ENCODE peak calls at places on chromosomes 11 and 22, in ten cellular contexts. U is colonic mucosa, B is cardiac muscle cell, O is ovary, Y is mucosa of descending colon, A is pancreas, F is neuronal stem cell, P is tibial artery, V is GM23248, R is heart left ventricle. Z is an unnamed sample.

GRCh38 chr11:112790286-112790685 is 170.9 kb upstream of the NCAM1 start:
- DNase-seq in Y (no peak), P (no peak), F (no peak), B (no peak), R (no peak), A (no peak), U (no peak), V (no peak), O (no peak), Z (no peak)

GRCh38 chr11:68036717-68037239 is 2.0 kb upstream of the TCIRG1 start:
- DNase-seq in R (peak; percentile 68), F (no peak), O (no peak), V (no peak), B (no peak), U (no peak), Y (peak; percentile 69), A (peak; percentile 56), P (peak; percentile 83), Z (peak; percentile 68)

GRCh38 chr11:124884869-124885479 is 12.7 kb downstream of the ROBO4 start:
- DNase-seq in R (no peak), P (peak; percentile 43), V (no peak), O (peak; percentile 18), A (no peak), B (no peak), U (no peak), F (no peak), Y (no peak), Z (no peak)

GRCh38 chr22:23063539-23064380 is 6.6 kb upstream of the GNAZ start:
- DNase-seq in B (no peak), R (no peak), V (no peak), U (peak; percentile 13), P (peak; percentile 61), A (peak; percentile 3), Y (no peak), O (peak; percentile 10), F (no peak), Z (peak; percentile 9)

GRCh38 chr22:24583221-24583971 is 9.5 kb downstream of the LRRC75B start:
- DNase-seq in Y (no peak), F (no peak), U (no peak), A (peak; percentile 66), R (no peak), B (peak; percentile 88), P (no peak), O (no peak), V (peak; percentile 28), Z (no peak)

GRCh38 chr22:39181778-39182177 is 29.3 kb upstream of the CBX7 start:
- DNase-seq in V (no peak), B (no peak), R (no peak), A (no peak), Y (no peak), F (no peak), P (no peak), U (no peak), O (no peak), Z (no peak)

GRCh38 chr11:104556606-104557301 is 341.5 kb downstream of the CASP12 start:
- DNase-seq in F (no peak), P (no peak), Y (no peak), U (no peak), R (no peak), B (no peak), A (no peak), O (no peak), V (no peak), Z (no peak)

GRCh38 chr22:20033045-20033706 is 12.3 kb downstream of the TANGO2 start:
- DNase-seq in A (peak; percentile 61), O (no peak), Y (no peak), P (peak; percentile 86), U (no peak), F (no peak), V (no peak), B (no peak), R (peak; percentile 72), Z (peak; percentile 68)

GRCh38 chr22:44661659-44662569 is 40.1 kb upstream of the PRR5 start:
- DNase-seq in Y (peak; percentile 20), O (no peak), F (no peak), B (no peak), P (no peak), U (no peak), V (no peak), R (no peak), A (no peak), Z (no peak)

GRCh38 chr11:22976146-22976545 is 115.9 kb upstream of the CCDC179 start:
- DNase-seq in V (peak; percentile 57), A (peak; percentile 82), B (no peak), Y (no peak), O (no peak), P (peak; percentile 86), F (no peak), R (no peak), U (no peak), Z (no peak)

GRCh38 chr22:36606114-36606513 is 77.1 kb upstream of the EIF3D start:
- DNase-seq in P (peak; percentile 54), Y (no peak), U (no peak), O (no peak), V (no peak), F (no peak), R (peak; percentile 24), B (no peak), A (peak; percentile 33), Z (peak; percentile 51)

GRCh38 chr11:73566977-73567755 is 30.7 kb downstream of the FAM168A start:
- DNase-seq in U (no peak), A (no peak), V (no peak), R (no peak), P (no peak), Y (no peak), B (no peak), O (no peak), F (no peak), Z (no peak)

GRCh38 chr11:104333977-104334376 is 170.0 kb upstream of the PDGFD start:
- DNase-seq in Y (no peak), P (no peak), B (no peak), A (no peak), O (no peak), R (no peak), U (no peak), V (peak; percentile 34), F (no peak), Z (no peak)

GRCh38 chr11:616320-617220 is 820 bp upstream of the IRF7 start:
- DNase-seq in P (peak; percentile 72), U (no peak), B (no peak), A (no peak), O (no peak), V (no peak), Y (peak; percentile 61), F (no peak), R (no peak), Z (no peak)
- H3K36me3 ChIP-seq in P (peaks cover 20% of the 10 kb centered on the region), U (peaks cover 11% of the 10 kb centered on the region), B (peaks cover 11% of the 10 kb centered on the region), A (no peaks in the 10 kb centered on the region), O (no peaks in the 10 kb centered on the region), V (no peaks in the 10 kb centered on the region), Y (peaks cover under 1% of the 10 kb centered on the region), F (peaks cover 13% of the 10 kb centered on the region), R (no peaks in the 10 kb centered on the region), Z (peaks cover 36% of the 10 kb centered on the region)

DNA sequence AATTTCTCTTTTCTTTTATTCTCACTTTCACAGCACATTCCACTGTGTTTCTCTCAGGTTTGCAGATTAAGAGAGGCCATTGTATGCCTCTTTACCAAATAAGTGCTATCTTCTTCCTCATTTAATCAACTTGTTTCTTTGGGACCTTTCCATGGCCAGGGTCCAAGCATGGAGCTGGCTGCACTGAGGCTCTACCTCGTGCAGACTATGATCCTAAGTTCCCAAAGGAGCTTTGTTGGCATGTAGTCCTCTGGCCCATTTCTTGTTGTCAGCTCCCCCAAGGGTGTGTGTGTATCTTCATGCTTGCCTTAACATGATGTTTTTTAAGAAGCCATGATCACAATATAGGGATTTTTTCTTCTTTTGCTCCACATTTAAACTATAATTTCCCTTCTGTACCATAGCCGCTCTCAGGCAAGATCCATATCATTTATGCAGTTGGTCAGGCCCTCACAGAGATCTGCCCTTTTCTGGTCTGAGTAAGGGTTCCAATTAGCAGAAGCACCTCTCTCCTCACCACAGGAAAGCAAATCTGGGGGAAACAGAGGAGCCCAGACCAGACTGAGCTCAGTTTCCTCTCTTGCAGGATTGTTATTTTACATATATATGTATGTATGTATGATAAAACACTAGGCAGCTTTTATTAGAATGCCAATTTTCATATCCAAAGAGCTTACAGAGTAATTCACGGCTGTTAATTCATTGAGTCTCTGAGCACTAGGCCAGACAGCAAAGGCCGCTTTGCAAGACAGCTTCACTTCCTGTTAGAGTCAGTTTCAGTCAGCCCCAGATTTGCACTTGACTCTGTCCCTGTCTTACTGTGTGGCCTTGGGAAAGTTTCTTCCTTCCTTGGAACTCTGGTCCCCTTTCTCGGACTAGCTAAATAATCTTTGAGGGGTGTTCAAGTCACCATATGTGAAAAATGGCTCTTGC is 34.3 kb downstream of the CYB5R2 start:
- DNase-seq in R (no peak), Y (no peak), P (no peak), B (no peak), U (no peak), F (no peak), A (no peak), V (no peak), O (no peak), Z (no peak)
- H3K36me3 ChIP-seq in R (no peaks in the 10 kb centered on the region), Y (no peaks in the 10 kb centered on the region), P (peaks cover 40% of the 10 kb centered on the region), B (no peaks in the 10 kb centered on the region), U (no peaks in the 10 kb centered on the region), F (no peaks in the 10 kb centered on the region), A (no peaks in the 10 kb centered on the region), V (no peaks in the 10 kb centered on the region), O (no peaks in the 10 kb centered on the region), Z (no peaks in the 10 kb centered on the region)

GRCh38 chr11:94473177-94473799 is 20.4 kb downstream of the MRE11 start:
- DNase-seq in V (peak; percentile 30), P (no peak), Y (no peak), F (no peak), A (no peak), B (no peak), O (no peak), R (no peak), U (no peak), Z (no peak)

DNA sequence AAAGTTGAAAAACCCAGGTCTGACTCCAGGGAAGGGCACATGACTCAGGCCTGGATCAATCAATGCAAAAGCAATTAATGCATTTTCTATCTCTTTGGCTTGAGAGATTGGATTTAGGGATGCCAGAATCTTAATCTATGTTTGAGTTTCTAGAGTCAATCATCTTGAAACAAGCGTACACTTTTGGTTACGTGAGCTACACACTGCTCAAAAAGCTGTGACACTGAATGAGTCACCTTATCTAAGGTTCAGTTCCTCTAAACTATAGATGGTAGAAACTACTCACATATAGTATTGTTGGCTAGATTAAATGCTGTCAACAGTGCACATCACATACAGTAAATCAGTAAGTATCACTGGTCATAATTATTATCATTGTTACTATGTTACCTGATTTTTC is 24.2 kb downstream of the MRE11 start:
- DNase-seq in B (no peak), R (no peak), U (no peak), P (no peak), O (no peak), A (no peak), Y (no peak), F (no peak), V (no peak), Z (no peak)
- H3K36me3 ChIP-seq in B (peaks cover 4% of the 10 kb centered on the region), R (no peaks in the 10 kb centered on the region), U (no peaks in the 10 kb centered on the region), P (peaks cover 18% of the 10 kb centered on the region), O (no peaks in the 10 kb centered on the region), A (no peaks in the 10 kb centered on the region), Y (no peaks in the 10 kb centered on the region), F (peaks cover 3% of the 10 kb centered on the region), V (peaks cover 3% of the 10 kb centered on the region), Z (peaks cover 10% of the 10 kb centered on the region)

DNA sequence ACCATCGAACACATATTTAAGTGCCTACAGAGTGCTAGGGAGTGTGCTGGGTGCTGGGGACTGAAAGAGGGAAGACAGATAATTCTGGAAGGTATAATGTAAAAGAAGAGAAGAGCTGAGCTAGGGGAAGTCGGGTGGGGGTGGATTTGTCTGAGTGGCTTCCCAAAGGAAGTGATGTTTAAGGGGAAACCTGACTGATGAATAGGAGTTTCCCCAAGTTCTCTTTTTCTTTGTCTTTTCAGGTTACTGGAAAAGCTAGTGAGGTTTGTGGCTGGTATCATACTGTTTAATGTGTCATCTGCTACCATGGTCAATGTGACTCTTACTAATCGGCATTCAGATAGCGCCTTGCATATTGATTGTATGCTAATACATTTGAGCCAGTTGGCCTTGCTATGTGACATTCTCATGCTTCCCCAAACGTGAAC is 151.6 kb upstream of the MTMR2 start:
- DNase-seq in V (peak; percentile 54), B (no peak), F (no peak), A (no peak), U (no peak), P (no peak), R (no peak), Y (no peak), O (no peak), Z (no peak)
- H3K36me3 ChIP-seq in V (peaks cover 17% of the 10 kb centered on the region), B (no peaks in the 10 kb centered on the region), F (no peaks in the 10 kb centered on the region), A (no peaks in the 10 kb centered on the region), U (no peaks in the 10 kb centered on the region), P (no peaks in the 10 kb centered on the region), R (no peaks in the 10 kb centered on the region), Y (no peaks in the 10 kb centered on the region), O (no peaks in the 10 kb centered on the region), Z (no peaks in the 10 kb centered on the region)